ENCODE peak calls at places on chromosomes 5 and 9, in nine cellular contexts. Y is keratinocyte, R is mesenchymal stem cell, X is PC-9, G is esophagus squamous epithelium, M is MM.1S, O is IMR-90, J is tibial artery, I is aorta. V is an unnamed sample.

GRCh38 chr5:133336969-133337410 is 275.4 kb downstream of the FSTL4 start:
- DNase-seq in G (no peak), X (no peak), I (no peak), R (no peak), J (no peak), O (no peak), M (no peak), Y (no peak), V (no peak)

GRCh38 chr9:125747053-125747764 is at the start of gene PBX3:
- DNase-seq in I (peak; percentile 62), G (no peak), J (peak; percentile 42), X (no peak), M (peak; percentile 53), O (no peak), Y (no peak), R (peak; percentile 61), V (peak; percentile 70)

GRCh38 chr9:95971815-95972214 is 96.3 kb downstream of the ERCC6L2 start:
- DNase-seq in M (no peak), O (no peak), G (no peak), J (no peak), R (no peak), X (no peak), I (no peak), Y (no peak), V (no peak)

GRCh38 chr9:91127653-91128052 is 234.1 kb downstream of the AUH start:
- DNase-seq in M (no peak), O (peak; percentile 77), G (no peak), Y (no peak), J (no peak), R (peak; percentile 19), I (no peak), X (no peak), V (no peak)

GRCh38 chr5:95238560-95239325 is 46.2 kb downstream of the MCTP1 start:
- DNase-seq in G (no peak), J (no peak), O (peak; percentile 1), M (no peak), Y (no peak), I (no peak), X (no peak), R (peak; percentile 8), V (peak; percentile 60)

GRCh38 chr9:100322954-100323536 is 29.7 kb downstream of the TEX10 start:
- DNase-seq in I (no peak), Y (no peak), R (peak; percentile 53), G (no peak), O (peak; percentile 51), X (no peak), J (no peak), M (peak; percentile 59), V (peak; percentile 73)

GRCh38 chr5:135190345-135191083 is 156.5 kb upstream of the PITX1 start:
- DNase-seq in M (no peak), G (no peak), R (no peak), Y (no peak), I (no peak), O (no peak), J (no peak), X (no peak), V (no peak)

GRCh38 chr9:111631071-111631971 is at the start of gene DNAJC25:
- DNase-seq in I (peak; percentile 98), Y (peak; percentile 94), M (peak; percentile 99), X (peak; percentile 97), O (peak; percentile 99), J (peak; percentile 94), R (peak; percentile 98), G (peak; percentile 82), V (peak; percentile 99)

GRCh38 chr9:79663878-79664277 is 92.1 kb downstream of the TLE4 start:
- DNase-seq in M (no peak), R (peak; percentile 45), O (no peak), G (no peak), I (no peak), X (no peak), J (no peak), Y (no peak), V (no peak)

GRCh38 chr9:127336708-127337352 is 60.1 kb upstream of the SLC2A8 start:
- DNase-seq in R (peak; percentile 96), J (peak; percentile 92), O (peak; percentile 96), I (peak; percentile 84), Y (peak; percentile 33), X (peak; percentile 95), G (no peak), M (no peak), V (no peak)

GRCh38 chr5:105917189-105917588 is 1753.5 kb downstream of the EFNA5 start:
- DNase-seq in I (no peak), X (no peak), R (no peak), G (no peak), O (no peak), Y (no peak), J (no peak), M (no peak), V (no peak)

GRCh38 chr9:126819482-126819881 is 14.6 kb downstream of the ZBTB43 start:
- DNase-seq in G (no peak), J (no peak), I (no peak), Y (no peak), M (no peak), R (no peak), O (no peak), X (no peak), V (no peak)

GRCh38 chr5:140630296-140630695 is 2.7 kb downstream of the CD14 start:
- DNase-seq in G (no peak), I (no peak), R (no peak), J (no peak), Y (no peak), X (peak; percentile 61), O (no peak), M (no peak), V (no peak)

GRCh38 chr5:168314735-168315411 is 23.4 kb downstream of the WWC1 start:
- DNase-seq in G (no peak), R (peak; percentile 73), M (no peak), J (no peak), I (no peak), Y (peak; percentile 95), O (peak; percentile 99), X (peak; percentile 95), V (no peak)

GRCh38 chr5:138369249-138369648 is 16.8 kb downstream of the KDM3B start:
- DNase-seq in X (no peak), G (no peak), R (no peak), M (no peak), J (no peak), I (no peak), Y (no peak), O (no peak), V (no peak)

GRCh38 chr9:113316032-113316431 is 12.9 kb upstream of the RNF183 start:
- DNase-seq in M (no peak), R (no peak), G (no peak), Y (no peak), O (no peak), X (no peak), I (no peak), J (no peak), V (no peak)

GRCh38 chr9:105912868-105913516 is 218.7 kb downstream of the TMEM38B start:
- DNase-seq in X (peak; percentile 96), I (no peak), Y (peak; percentile 36), G (no peak), J (no peak), R (no peak), M (no peak), O (no peak), V (no peak)

GRCh38 chr5:180259260-180259611 is 32.6 kb downstream of the MAPK9 start:
- DNase-seq in J (no peak), I (no peak), G (no peak), Y (no peak), R (peak; percentile 6), X (peak; percentile 56), O (peak; percentile 1), M (no peak), V (no peak)
- H3K9me3 ChIP-seq in J (peaks cover 95% of the 10 kb centered on the region), I (peaks cover 29% of the 10 kb centered on the region), G (peaks cover 94% of the 10 kb centered on the region), Y (peaks cover 52% of the 10 kb centered on the region), R (peaks cover 96% of the 10 kb centered on the region), X (peaks cover 85% of the 10 kb centered on the region), O (peaks cover 73% of the 10 kb centered on the region), M (no peaks in the 10 kb centered on the region), V (peaks cover 62% of the 10 kb centered on the region)

GRCh38 chr9:73855206-73855605 is 641.9 kb upstream of the RORB start:
- DNase-seq in O (no peak), R (no peak), J (no peak), M (no peak), I (no peak), Y (no peak), G (no peak), X (no peak), V (no peak)
- H3K9me3 ChIP-seq in O (no peaks in the 10 kb centered on the region), R (no peaks in the 10 kb centered on the region), J (no peaks in the 10 kb centered on the region), M (no peaks in the 10 kb centered on the region), I (no peaks in the 10 kb centered on the region), Y (no peaks in the 10 kb centered on the region), G (no peaks in the 10 kb centered on the region), X (no peaks in the 10 kb centered on the region), V (peaks cover 10% of the 10 kb centered on the region)

DNA sequence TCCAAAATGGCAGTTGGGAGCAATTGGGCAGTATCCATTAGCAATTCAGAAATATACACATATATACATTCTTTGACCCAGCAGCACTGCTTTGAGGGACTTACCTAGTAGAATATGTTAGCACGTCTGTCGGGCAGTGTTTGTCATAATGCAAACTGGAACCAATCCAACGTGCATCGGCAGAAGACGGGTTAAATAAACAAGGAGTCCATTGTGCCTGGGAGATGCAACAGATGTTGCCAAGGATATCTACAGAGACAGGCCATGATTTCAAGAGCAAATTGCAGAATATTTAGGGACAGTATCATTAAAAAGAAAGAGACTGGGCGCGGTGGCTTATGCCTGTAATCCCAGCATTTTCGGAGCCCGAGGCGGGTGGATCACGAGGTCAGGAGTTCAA is 107.0 kb downstream of the COL5A1 start:
- DNase-seq in J (no peak), X (no peak), I (no peak), O (peak; percentile 34), M (no peak), Y (no peak), R (no peak), G (no peak), V (no peak)
- H3K9me3 ChIP-seq in J (no peaks in the 10 kb centered on the region), X (peaks cover 5% of the 10 kb centered on the region), I (no peaks in the 10 kb centered on the region), O (no peaks in the 10 kb centered on the region), M (no peaks in the 10 kb centered on the region), Y (peaks cover 12% of the 10 kb centered on the region), R (no peaks in the 10 kb centered on the region), G (no peaks in the 10 kb centered on the region), V (peaks cover 21% of the 10 kb centered on the region)

GRCh38 chr5:150948539-150948938 is 43.8 kb upstream of the ZNF300 start:
- DNase-seq in R (no peak), J (no peak), O (no peak), Y (no peak), M (no peak), G (no peak), I (no peak), X (no peak), V (no peak)

GRCh38 chr5:150945501-150945900 is 40.7 kb upstream of the ZNF300 start:
- DNase-seq in X (no peak), I (no peak), J (no peak), M (no peak), Y (peak; percentile 25), G (no peak), R (no peak), O (peak; percentile 5), V (no peak)

GRCh38 chr5:150945947-150946346 is 41.2 kb upstream of the ZNF300 start:
- DNase-seq in J (no peak), O (no peak), Y (no peak), M (no peak), G (no peak), R (no peak), I (no peak), X (no peak), V (no peak)

GRCh38 chr5:150946351-150946905 is 41.6 kb upstream of the ZNF300 start:
- DNase-seq in J (peak; percentile 80), X (peak; percentile 72), O (peak; percentile 39), R (no peak), Y (peak; percentile 13), G (no peak), I (peak; percentile 90), M (no peak), V (no peak)
- H3K9me3 ChIP-seq in J (peaks cover 52% of the 10 kb centered on the region), X (peaks cover 51% of the 10 kb centered on the region), O (peaks cover 32% of the 10 kb centered on the region), R (peaks cover 100% of the 10 kb centered on the region), Y (peaks cover 27% of the 10 kb centered on the region), G (peaks cover 33% of the 10 kb centered on the region), I (peaks cover 14% of the 10 kb centered on the region), M (no peaks in the 10 kb centered on the region), V (peaks cover 30% of the 10 kb centered on the region)

V was measured in Karpas-422.